ENCODE peak calls at places on chromosome 7, in nine cellular contexts. T is hippocampal formation; X is fibroblast of villous mesenchyme; S is midbrain; Q is BJ; F is GM12865; K is glomerular endothelial cell; C is nucleus accumbens; G is stimulated activated CD8-positive, alpha-beta memory T cell treated with anti-CD3 and anti-CD28 coated beads, Interleukin-4, amount 100 ng/mL, for 1 hour. B is an unnamed sample.

GRCh38 chr7:98870071-98870651 is 347 bp upstream of the TMEM130 start:
- DNase-seq in X (no peak), K (no peak), C (peak), Q (no peak), T (peak), G (peak), F (peak), S (peak), B (peak)

GRCh38 chr7:100175296-100175935 is 1.8 kb downstream of the GPC2 start:
- DNase-seq in C (no peak), Q (no peak), G (no peak), X (no peak), F (no peak), T (no peak), K (no peak), S (no peak), B (no peak)

GRCh38 chr7:15836041-15836440 is 149.6 kb upstream of the MEOX2 start:
- DNase-seq in X (no peak), G (no peak), F (no peak), T (no peak), K (no peak), C (no peak), S (no peak), Q (no peak), B (no peak)

GRCh38 chr7:101728888-101729883 is 88.2 kb upstream of the CUX1 start:
- DNase-seq in G (no peak), Q (no peak), X (peak), S (no peak), C (no peak), T (no peak), F (no peak), K (no peak), B (peak)

GRCh38 chr7:101159696-101160674 is 5.4 kb downstream of the VGF start:
- DNase-seq in S (no peak), C (peak), X (no peak), T (no peak), K (no peak), G (no peak), Q (no peak), F (no peak), B (no peak)

GRCh38 chr7:142485617-142486226 is 227.9 kb upstream of the PRSS58 start:
- DNase-seq in X (no peak), C (no peak), K (no peak), S (peak), Q (no peak), G (no peak), F (peak), T (no peak), B (no peak)

GRCh38 chr7:25026156-25026555 is 46.2 kb upstream of the OSBPL3 start:
- DNase-seq in X (no peak), G (no peak), K (no peak), C (no peak), F (no peak), T (no peak), Q (no peak), S (no peak), B (no peak)

GRCh38 chr7:22397981-22398380 is 41.0 kb upstream of the RAPGEF5 start:
- DNase-seq in G (no peak), K (no peak), T (no peak), X (no peak), S (no peak), C (no peak), Q (no peak), F (no peak), B (no peak)

GRCh38 chr7:4739528-4739992 is 35.9 kb upstream of the AP5Z1 start:
- DNase-seq in K (no peak), G (no peak), X (peak), Q (no peak), F (peak), T (peak), S (peak), C (peak), B (no peak)

GRCh38 chr7:33076737-33077136 is 14.2 kb upstream of the NT5C3A start:
- DNase-seq in C (no peak), K (no peak), X (no peak), Q (no peak), G (no peak), F (no peak), S (no peak), T (no peak), B (no peak)

B was measured in transverse colon.